ENCODE peak calls at places on chromosome 9, in nine cellular contexts. Y, J, P, N, X, H, T, D and I are unnamed samples. For H3K4me1, the result is how much of the 10 kb centered on the place peaks cover.

GRCh38 chr9:100394032-100394695 is 32.8 kb upstream of the MSANTD3 start:
- DNase-seq in H (no peak), T (no peak), D (no peak), N (no peak), P (no peak), Y (no peak), J (no peak), X (no peak), I (no peak)

GRCh38 chr9:131423171-131423581 is 29.3 kb downstream of the PRRC2B start:
- DNase-seq in D (no peak), T (peak), H (peak), N (peak), Y (peak), X (peak), J (peak), P (peak), I (no peak)

GRCh38 chr9:95993342-95993741 is 117.9 kb downstream of the ERCC6L2 start:
- DNase-seq in T (no peak), X (no peak), N (no peak), J (no peak), P (no peak), H (no peak), Y (no peak), D (no peak), I (no peak)

GRCh38 chr9:136107155-136107952 is 11.3 kb downstream of the TMEM250 start:
- DNase-seq in Y (no peak), X (no peak), J (peak), D (no peak), N (no peak), H (no peak), T (no peak), P (no peak), I (no peak)

GRCh38 chr9:136685792-136686533 is 1.3 kb downstream of the AGPAT2 start:
- DNase-seq in X (no peak), H (no peak), J (peak), P (peak), T (no peak), N (no peak), D (no peak), Y (no peak), I (no peak)

GRCh38 chr9:34793428-34793827 is 83.5 kb upstream of the CCL21 start:
- DNase-seq in H (no peak), J (no peak), N (no peak), D (no peak), T (no peak), P (no peak), X (no peak), Y (no peak), I (no peak)

GRCh38 chr9:115884846-115885245 is 268.7 kb upstream of the PAPPA start:
- DNase-seq in H (no peak), T (no peak), J (no peak), P (no peak), X (no peak), N (no peak), D (no peak), Y (no peak), I (no peak)

GRCh38 chr9:137266162-137266527 is 11.0 kb downstream of the NELFB start:
- DNase-seq in H (no peak), T (no peak), P (peak), N (no peak), J (peak), X (no peak), Y (no peak), D (no peak), I (no peak)

GRCh38 chr9:132769895-132770774 is 99.9 kb downstream of the GTF3C4 start:
- DNase-seq in P (peak), X (peak), T (peak), J (peak), H (peak), Y (peak), D (no peak), N (peak), I (no peak)

GRCh38 chr9:112586600-112587155 is 100.1 kb downstream of the KIAA1958 start:
- DNase-seq in T (no peak), J (no peak), P (no peak), H (no peak), X (no peak), D (no peak), Y (no peak), N (no peak), I (no peak)

GRCh38 chr9:112869917-112870316 is 20.8 kb downstream of the SLC46A2 start:
- DNase-seq in Y (no peak), P (no peak), J (no peak), T (no peak), X (no peak), H (no peak), D (no peak), N (no peak), I (no peak)

GRCh38 chr9:78023003-78023741 is 8.4 kb downstream of the GNAQ start:
- DNase-seq in D (no peak), T (no peak), X (no peak), H (no peak), Y (no peak), N (peak), J (no peak), P (no peak), I (no peak)

GRCh38 chr9:81819859-81820546 is 108.2 kb upstream of the SPATA31D4 start:
- DNase-seq in X (no peak), P (no peak), J (no peak), Y (no peak), N (no peak), T (no peak), H (no peak), D (no peak), I (no peak)

GRCh38 chr9:30299126-30299780 is 2085.2 kb upstream of the ACO1 start:
- DNase-seq in J (peak), D (no peak), Y (no peak), T (no peak), N (no peak), P (no peak), X (no peak), H (no peak), I (no peak)

GRCh38 chr9:91560301-91560700 is 136.7 kb upstream of the NFIL3 start:
- DNase-seq in J (no peak), D (no peak), P (no peak), Y (no peak), T (no peak), H (no peak), X (no peak), N (peak), I (no peak)

GRCh38 chr9:23824241-23825142 is 1.5 kb downstream of the ELAVL2 start:
- DNase-seq in Y (peak), P (no peak), X (no peak), D (no peak), T (no peak), J (peak), N (no peak), H (no peak), I (no peak)

GRCh38 chr9:111582888-111583287 is 16.6 kb downstream of the PTGR1 start:
- DNase-seq in T (no peak), P (no peak), N (no peak), Y (peak), J (no peak), H (no peak), X (no peak), D (no peak), I (no peak)

GRCh38 chr9:121439711-121440110 is 59.9 kb downstream of the GGTA1 start:
- DNase-seq in X (no peak), P (no peak), D (no peak), H (no peak), N (no peak), J (no peak), Y (no peak), T (no peak), I (no peak)

GRCh38 chr9:38181216-38181615 is 112.2 kb upstream of the SHB start:
- DNase-seq in Y (no peak), D (no peak), P (no peak), N (no peak), H (no peak), X (no peak), J (no peak), T (no peak), I (no peak)

DNA sequence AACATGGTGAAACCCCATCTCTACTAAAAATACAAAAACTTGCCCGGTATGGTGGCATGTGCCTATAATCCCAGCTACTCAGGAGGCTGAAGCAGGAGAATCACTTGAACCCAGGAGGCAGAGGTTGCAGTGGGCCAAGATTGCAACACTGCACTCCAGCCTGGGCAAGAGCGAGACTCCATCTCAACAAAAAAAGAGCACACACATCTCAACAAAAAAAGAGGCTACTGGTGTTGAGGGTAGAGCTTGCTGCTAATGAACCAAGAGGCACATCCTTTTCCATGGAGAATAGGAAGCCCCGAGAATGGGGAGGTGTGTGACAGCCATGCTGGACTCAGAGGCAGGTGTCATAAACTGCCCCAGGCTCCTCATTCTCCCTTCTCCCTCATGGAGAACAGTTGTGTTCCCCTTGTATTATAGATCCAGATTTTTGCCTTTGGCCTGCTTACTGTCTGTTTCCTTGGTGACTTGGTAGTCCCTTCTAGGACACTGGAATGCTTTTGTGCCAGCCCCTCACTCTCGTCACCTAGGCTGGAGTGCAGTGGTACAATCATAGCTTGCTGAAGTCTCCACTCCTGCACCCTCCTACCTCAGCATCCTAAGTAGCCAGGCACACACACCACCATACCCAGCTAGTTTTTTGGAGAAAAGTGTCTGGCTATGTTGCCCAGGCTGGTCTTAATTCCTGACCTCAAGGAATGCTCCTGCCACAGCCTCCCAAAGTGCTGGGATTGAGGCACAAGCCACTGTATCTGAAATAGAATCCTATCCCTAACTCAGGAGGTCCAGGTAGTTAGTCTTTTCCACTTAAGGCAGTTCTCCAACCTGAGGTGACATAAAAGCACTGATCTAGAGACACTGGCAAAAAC is 5.1 kb downstream of the RPL12 start:
- DNase-seq in D (no peak), J (no peak), X (no peak), H (no peak), Y (no peak), P (no peak), N (no peak), T (no peak), I (no peak)
- TF ChIP-seq POLR2A in D (peak), J (no peak), X (no peak), H (peak), Y (no peak), P (no peak), N (peak), T (no peak), I (no peak)

GRCh38 chr9:32875242-32875641 is 91.9 kb downstream of the TMEM215 start:
- DNase-seq in H (no peak), X (no peak), D (no peak), P (no peak), J (no peak), Y (no peak), T (no peak), N (no peak), I (no peak)
- H3K4me1 ChIP-seq in H (under half), X (under half), D (under half), P (under half), J (under half), Y (under half), T (under half), N (under half), I (under half)

GRCh38 chr9:93665566-93666278 is 89.3 kb downstream of the PHF2 start:
- DNase-seq in Y (peak), H (no peak), D (no peak), N (no peak), X (peak), P (peak), T (no peak), J (peak), I (no peak)
- TF ChIP-seq CTCF in Y (no peak), H (no peak), D (no peak), N (no peak), X (no peak), P (no peak), T (no peak), J (no peak), I (no peak)

GRCh38 chr9:68739631-68740174 is 34.7 kb downstream of the PIP5K1B start:
- DNase-seq in T (no peak), P (no peak), N (no peak), J (no peak), Y (no peak), X (no peak), H (no peak), D (no peak), I (no peak)

GRCh38 chr9:68741234-68741633 is 36.2 kb downstream of the PIP5K1B start:
- DNase-seq in D (no peak), Y (no peak), X (no peak), J (no peak), N (no peak), P (no peak), H (no peak), T (no peak), I (no peak)

GRCh38 chr9:68741751-68742730 is 37.0 kb downstream of the PIP5K1B start:
- DNase-seq in T (no peak), X (no peak), N (no peak), H (no peak), J (no peak), Y (no peak), P (no peak), D (no peak), I (no peak)

GRCh38 chr9:68738346-68738745 is 33.3 kb downstream of the PIP5K1B start:
- DNase-seq in N (no peak), Y (no peak), J (no peak), H (no peak), P (peak), X (no peak), D (no peak), T (no peak), I (no peak)

GRCh38 chr9:68740561-68740960 is 35.5 kb downstream of the PIP5K1B start:
- DNase-seq in D (no peak), Y (no peak), T (no peak), X (no peak), P (no peak), J (no peak), N (no peak), H (no peak), I (no peak)
- TF ChIP-seq POLR2A in D (no peak), Y (no peak), T (no peak), X (no peak), P (no peak), J (no peak), N (no peak), H (no peak), I (no peak)

GRCh38 chr9:15115041-15115440 is 192.0 kb downstream of the TTC39B start:
- DNase-seq in X (no peak), J (no peak), H (no peak), Y (no peak), P (no peak), N (no peak), T (no peak), D (no peak), I (no peak)
- H3K4me1 ChIP-seq in X (under half), J (under half), H (under half), Y (under half), P (under half), N (under half), T (under half), D (under half), I (under half)

DNA sequence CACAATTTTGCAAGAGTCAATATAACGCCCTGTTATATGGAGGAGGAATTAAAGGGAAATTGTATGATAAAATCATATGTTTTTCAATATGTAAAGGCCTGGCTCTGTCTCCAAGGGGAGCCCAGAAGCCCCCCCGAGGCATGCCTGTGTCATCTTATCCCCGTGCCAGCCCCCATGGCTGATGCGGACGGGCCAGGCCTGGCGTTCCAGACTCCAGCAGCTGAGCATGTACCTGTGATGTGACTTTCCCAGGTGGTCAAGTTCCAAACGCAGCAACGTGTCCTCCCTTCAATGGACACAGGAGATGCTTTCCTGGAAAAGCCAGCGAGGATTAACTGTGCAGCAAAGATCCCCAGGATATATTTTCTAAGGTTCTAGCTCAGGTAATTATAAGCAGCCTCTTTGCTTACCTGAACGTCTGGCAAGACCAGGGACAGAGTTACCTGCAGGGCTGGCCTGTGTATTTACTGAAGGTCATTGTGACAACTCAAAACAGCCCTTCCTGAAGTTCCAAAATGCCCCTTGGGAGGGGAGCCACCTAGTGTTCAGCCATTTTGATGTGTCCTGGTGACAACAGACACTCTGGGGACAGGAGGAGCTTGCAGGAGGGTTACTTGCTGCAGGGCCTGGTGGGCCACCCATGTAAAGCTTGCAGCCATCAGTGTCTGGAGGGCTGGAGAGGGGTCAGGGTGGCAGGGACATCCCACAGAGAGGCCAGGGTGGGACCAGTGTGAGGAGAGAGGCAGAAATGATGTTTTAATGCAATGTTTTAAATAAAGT is 53.3 kb upstream of the RNU6ATAC start:
- DNase-seq in X (no peak), J (no peak), N (no peak), H (no peak), T (no peak), D (peak), P (no peak), Y (peak), I (no peak)
- TF ChIP-seq CTCF in X (peak), J (peak), N (no peak), H (peak), T (no peak), D (peak), P (peak), Y (peak), I (no peak)

DNA sequence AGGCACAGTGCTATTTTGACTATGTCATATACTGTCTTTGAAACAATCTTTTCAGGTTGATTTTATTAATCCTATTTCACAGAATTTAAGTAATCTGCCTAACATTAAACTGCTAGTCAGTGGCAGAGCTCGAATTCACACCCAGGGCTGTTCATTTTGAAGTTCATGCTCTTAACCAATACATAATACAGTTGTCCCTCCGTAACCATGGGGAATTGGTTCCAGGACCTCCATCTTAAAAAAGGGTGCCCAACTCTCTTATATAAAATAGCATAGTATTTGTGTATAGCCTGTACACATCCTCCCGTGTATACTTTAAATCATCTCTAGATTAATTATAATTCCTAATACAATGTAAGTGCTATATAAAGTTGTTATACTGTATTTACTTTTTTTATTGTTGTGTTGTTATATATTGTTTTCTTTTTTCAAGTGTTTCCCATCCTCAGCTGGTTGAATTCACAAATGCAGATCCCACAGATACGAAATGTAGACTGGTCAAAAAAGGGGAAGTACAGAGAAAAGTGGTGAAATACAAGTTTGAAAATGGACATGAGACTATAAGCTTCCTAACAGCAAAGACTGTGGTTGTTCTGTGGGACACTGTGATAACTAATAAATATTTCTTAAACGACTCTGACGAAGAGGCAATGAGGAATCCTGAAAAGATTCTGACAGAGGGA is 18.3 kb downstream of the RFX3 start:
- DNase-seq in J (no peak), H (no peak), X (no peak), Y (no peak), P (no peak), T (no peak), N (no peak), D (no peak), I (no peak)
- TF ChIP-seq POLR2A in J (no peak), H (no peak), X (no peak), Y (no peak), P (no peak), T (no peak), N (no peak), D (no peak), I (no peak)

GRCh38 chr9:135047026-135047350 is 40.5 kb upstream of the OLFM1 start:
- DNase-seq in T (no peak), H (no peak), D (no peak), P (no peak), Y (no peak), N (no peak), J (no peak), X (no peak), I (no peak)
- H3K4me1 ChIP-seq in T (under half), H (under half), D (under half), P (under half), Y (under half), N (under half), J (under half), X (under half), I (under half)